ENCODE peak calls at places on chromosomes 7 and 10, in four cellular contexts. One of them, this sample, is unnamed.

GRCh38 chr7:24318326-24318725 is 34.3 kb downstream of the NPY start:
- DNase-seq in GM23248: peak
- DNase-seq in OCI-LY7: peak
- DNase-seq in mesenchymal stem cell: no peak
- DNase-seq in this sample: peak

GRCh38 chr10:21687197-21687993 is 153.4 kb downstream of the MLLT10 start:
- DNase-seq in GM23248: peak
- DNase-seq in OCI-LY7: no peak
- DNase-seq in mesenchymal stem cell: peak
- DNase-seq in this sample: no peak

GRCh38 chr7:43942997-43943701 is 16.9 kb downstream of the UBE2D4 start:
- DNase-seq in GM23248: peak
- DNase-seq in OCI-LY7: no peak
- DNase-seq in mesenchymal stem cell: no peak
- DNase-seq in this sample: peak

GRCh38 chr7:131057015-131057518 is 270.6 kb upstream of the MKLN1 start:
- DNase-seq in GM23248: peak
- DNase-seq in OCI-LY7: peak
- DNase-seq in mesenchymal stem cell: peak
- DNase-seq in this sample: peak

GRCh38 chr7:142384508-142384922 is 126.7 kb upstream of the PRSS58 start:
- DNase-seq in GM23248: peak
- DNase-seq in OCI-LY7: no peak
- DNase-seq in mesenchymal stem cell: peak
- DNase-seq in this sample: no peak

GRCh38 chr10:95445837-95446347 is 115.3 kb downstream of the SORBS1 start:
- DNase-seq in GM23248: peak
- DNase-seq in OCI-LY7: peak
- DNase-seq in mesenchymal stem cell: peak
- DNase-seq in this sample: peak

GRCh38 chr7:144629598-144629997 is 206.3 kb downstream of the TPK1 start:
- DNase-seq in GM23248: no peak
- DNase-seq in OCI-LY7: no peak
- DNase-seq in mesenchymal stem cell: no peak
- DNase-seq in this sample: no peak

GRCh38 chr7:68334613-68335303 is 1263.5 kb upstream of the AUTS2 start:
- DNase-seq in GM23248: no peak
- DNase-seq in OCI-LY7: no peak
- DNase-seq in mesenchymal stem cell: no peak
- DNase-seq in this sample: no peak

GRCh38 chr7:81232084-81232799 is 313.4 kb upstream of the SEMA3C start:
- DNase-seq in GM23248: no peak
- DNase-seq in OCI-LY7: no peak
- DNase-seq in mesenchymal stem cell: no peak
- DNase-seq in this sample: no peak

GRCh38 chr10:114384181-114384580 is 20.1 kb downstream of the AFAP1L2 start:
- DNase-seq in GM23248: no peak
- DNase-seq in OCI-LY7: no peak
- DNase-seq in mesenchymal stem cell: no peak
- DNase-seq in this sample: no peak

GRCh38 chr10:96584474-96584873 is 2.3 kb downstream of the TM9SF3 start:
- DNase-seq in GM23248: no peak
- DNase-seq in OCI-LY7: no peak
- DNase-seq in mesenchymal stem cell: no peak
- DNase-seq in this sample: no peak

GRCh38 chr7:92569137-92569536 is 21.1 kb downstream of the FAM133B start:
- DNase-seq in GM23248: no peak
- DNase-seq in OCI-LY7: no peak
- DNase-seq in mesenchymal stem cell: no peak
- DNase-seq in this sample: no peak

GRCh38 chr10:3010327-3010726 is 57.0 kb upstream of the PFKP start:
- DNase-seq in GM23248: no peak
- DNase-seq in OCI-LY7: no peak
- DNase-seq in mesenchymal stem cell: no peak
- DNase-seq in this sample: no peak

GRCh38 chr7:568681-569035 is 49.0 kb upstream of the PDGFA start:
- DNase-seq in GM23248: peak
- DNase-seq in OCI-LY7: no peak
- DNase-seq in mesenchymal stem cell: no peak
- DNase-seq in this sample: peak

GRCh38 chr7:24732646-24733413 is 24.4 kb downstream of the GSDME start:
- DNase-seq in GM23248: peak
- DNase-seq in OCI-LY7: no peak
- DNase-seq in mesenchymal stem cell: peak
- DNase-seq in this sample: peak

GRCh38 chr7:54879776-54880175 is 120.8 kb upstream of the SEC61G start:
- DNase-seq in GM23248: no peak
- DNase-seq in OCI-LY7: no peak
- DNase-seq in mesenchymal stem cell: no peak
- DNase-seq in this sample: no peak

GRCh38 chr10:103781329-103782061 is 73.9 kb downstream of the SH3PXD2A start:
- DNase-seq in GM23248: peak
- DNase-seq in OCI-LY7: peak
- DNase-seq in mesenchymal stem cell: peak
- DNase-seq in this sample: peak

DNA sequence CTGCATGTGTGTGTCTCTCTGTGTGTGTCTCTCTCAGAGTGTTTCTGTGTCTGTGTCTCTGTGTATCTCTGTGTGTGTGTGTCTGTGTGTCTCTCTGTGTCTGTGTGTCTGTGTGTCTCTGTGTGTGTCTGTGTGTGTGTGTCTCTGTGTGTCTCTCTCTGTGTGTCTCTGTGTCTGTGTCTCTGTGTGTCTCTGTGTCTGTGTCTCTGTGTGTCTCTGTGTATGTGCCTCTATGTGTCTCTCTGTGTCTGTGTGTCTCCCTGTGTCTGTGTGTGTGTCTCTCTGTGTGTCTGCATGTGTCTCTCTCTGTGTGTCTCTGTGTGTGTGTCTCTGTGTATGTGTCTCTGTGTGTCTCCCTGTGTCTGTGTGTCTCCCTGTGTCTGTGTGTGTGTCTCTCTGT is 44.8 kb upstream of the C10orf71 start:
- DNase-seq in GM23248: no peak
- DNase-seq in OCI-LY7: no peak
- DNase-seq in mesenchymal stem cell: no peak
- DNase-seq in this sample: no peak
- H3K4me2 ChIP-seq in GM23248: no peak
- H3K4me2 ChIP-seq in OCI-LY7: no peak
- H3K4me2 ChIP-seq in mesenchymal stem cell: no peak
- H3K4me2 ChIP-seq in this sample: no peak

GRCh38 chr10:101749033-101749432 is 26.9 kb downstream of the FGF8 start:
- DNase-seq in GM23248: no peak
- DNase-seq in OCI-LY7: no peak
- DNase-seq in mesenchymal stem cell: no peak
- DNase-seq in this sample: no peak
- H3K4me2 ChIP-seq in GM23248: no peak
- H3K4me2 ChIP-seq in OCI-LY7: no peak
- H3K4me2 ChIP-seq in mesenchymal stem cell: no peak
- H3K4me2 ChIP-seq in this sample: no peak

GRCh38 chr10:61323757-61324156 is 129.4 kb downstream of the TMEM26 start:
- DNase-seq in GM23248: no peak
- DNase-seq in OCI-LY7: no peak
- DNase-seq in mesenchymal stem cell: no peak
- DNase-seq in this sample: no peak
- H3K4me2 ChIP-seq in GM23248: no peak
- H3K4me2 ChIP-seq in OCI-LY7: no peak
- H3K4me2 ChIP-seq in mesenchymal stem cell: no peak
- H3K4me2 ChIP-seq in this sample: no peak

GRCh38 chr7:5396542-5396941 is 27.1 kb downstream of the TNRC18 start:
- DNase-seq in GM23248: peak
- DNase-seq in OCI-LY7: peak
- DNase-seq in mesenchymal stem cell: peak
- DNase-seq in this sample: no peak

GRCh38 chr7:5394264-5395105 is 29.1 kb downstream of the TNRC18 start:
- DNase-seq in GM23248: no peak
- DNase-seq in OCI-LY7: no peak
- DNase-seq in mesenchymal stem cell: no peak
- DNase-seq in this sample: peak

GRCh38 chr7:5395246-5395645 is 28.4 kb downstream of the TNRC18 start:
- DNase-seq in GM23248: peak
- DNase-seq in OCI-LY7: no peak
- DNase-seq in mesenchymal stem cell: no peak
- DNase-seq in this sample: no peak

GRCh38 chr7:5397657-5398237 is 25.9 kb downstream of the TNRC18 start:
- DNase-seq in GM23248: peak
- DNase-seq in OCI-LY7: peak
- DNase-seq in mesenchymal stem cell: no peak
- DNase-seq in this sample: no peak

GRCh38 chr7:5396999-5397656 is 26.5 kb downstream of the TNRC18 start:
- DNase-seq in GM23248: peak
- DNase-seq in OCI-LY7: peak
- DNase-seq in mesenchymal stem cell: peak
- DNase-seq in this sample: peak
- H3K4me2 ChIP-seq in GM23248: peak
- H3K4me2 ChIP-seq in OCI-LY7: peak
- H3K4me2 ChIP-seq in mesenchymal stem cell: no peak
- H3K4me2 ChIP-seq in this sample: no peak

GRCh38 chr7:97005764-97006145 is 402 bp downstream of the DLX6 start:
- DNase-seq in GM23248: no peak
- DNase-seq in OCI-LY7: no peak
- DNase-seq in mesenchymal stem cell: no peak
- DNase-seq in this sample: no peak

GRCh38 chr7:97003262-97004236 is 1.8 kb upstream of the DLX6 start:
- DNase-seq in GM23248: no peak
- DNase-seq in OCI-LY7: no peak
- DNase-seq in mesenchymal stem cell: no peak
- DNase-seq in this sample: no peak

GRCh38 chr7:97004237-97004930 is 969 bp upstream of the DLX6 start:
- DNase-seq in GM23248: no peak
- DNase-seq in OCI-LY7: no peak
- DNase-seq in mesenchymal stem cell: no peak
- DNase-seq in this sample: no peak

GRCh38 chr7:97006146-97006950 is 995 bp downstream of the DLX6 start:
- DNase-seq in GM23248: peak
- DNase-seq in OCI-LY7: no peak
- DNase-seq in mesenchymal stem cell: peak
- DNase-seq in this sample: peak

DNA sequence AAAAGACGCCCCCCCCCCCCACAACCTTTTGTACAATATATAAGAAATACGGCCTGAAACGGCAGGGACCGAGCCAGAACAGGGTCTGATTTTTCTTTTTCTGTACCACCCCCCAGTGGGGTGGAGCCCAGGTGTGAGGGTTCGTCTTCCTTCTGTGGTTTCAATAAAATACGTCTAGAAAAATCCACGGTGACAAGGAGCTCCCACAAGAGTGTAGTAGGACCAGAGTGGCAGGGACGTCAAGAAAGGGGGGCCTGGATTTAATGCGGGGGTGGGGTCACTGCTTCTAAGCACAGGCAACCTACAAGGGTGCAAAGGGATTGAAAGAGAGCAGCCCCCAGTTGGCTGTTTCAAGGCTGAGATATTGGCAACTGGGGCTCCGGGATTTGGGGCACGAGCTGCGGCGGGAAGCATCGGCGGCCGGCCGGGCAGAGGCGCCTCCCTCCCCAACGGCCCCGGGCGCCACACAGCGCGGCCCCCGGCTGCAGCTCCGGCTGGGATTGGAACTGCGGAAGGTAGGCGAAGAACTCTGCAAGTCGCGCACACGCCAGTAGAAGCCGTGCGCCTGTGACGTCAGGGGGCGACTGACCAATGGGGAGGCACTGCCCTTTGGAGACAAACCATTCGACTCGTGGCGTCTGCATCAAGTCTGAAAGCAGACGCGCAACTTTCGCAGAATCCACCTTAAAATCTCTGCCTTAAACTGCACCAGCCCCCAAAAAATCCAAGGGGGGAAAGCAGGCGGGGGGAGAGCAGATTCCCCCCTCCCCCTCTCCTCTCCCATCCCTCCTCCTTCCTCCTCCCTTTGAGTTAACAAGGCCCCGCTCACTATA is at the start of gene DLX6:
- DNase-seq in GM23248: peak
- DNase-seq in OCI-LY7: no peak
- DNase-seq in mesenchymal stem cell: no peak
- DNase-seq in this sample: peak
- H3K4me2 ChIP-seq in GM23248: peak
- H3K4me2 ChIP-seq in OCI-LY7: no peak
- H3K4me2 ChIP-seq in mesenchymal stem cell: peak
- H3K4me2 ChIP-seq in this sample: peak